ENCODE peak calls at places on chromosomes 3 and 15, in five cellular contexts. One of them, this sample, is unnamed.

GRCh38 chr3:43180027-43180426 is 74.1 kb upstream of the POMGNT2 start:
- DNase-seq in kidney: no peak
- DNase-seq in stomach: no peak
- DNase-seq in IMR-90: peak
- DNase-seq in A549: no peak
- DNase-seq in this sample: peak

GRCh38 chr3:157471051-157471450 is 32.2 kb downstream of the VEPH1 start:
- DNase-seq in IMR-90: peak
- DNase-seq in stomach: no peak
- DNase-seq in A549: no peak
- DNase-seq in kidney: no peak
- DNase-seq in this sample: no peak

GRCh38 chr3:43105224-43105596 is 669 bp downstream of the POMGNT2 start:
- DNase-seq in IMR-90: no peak
- DNase-seq in A549: no peak
- DNase-seq in stomach: no peak
- DNase-seq in kidney: peak
- DNase-seq in this sample: no peak

GRCh38 chr3:172002512-172003078 is 36.8 kb upstream of the FNDC3B start:
- DNase-seq in IMR-90: peak
- DNase-seq in kidney: no peak
- DNase-seq in A549: no peak
- DNase-seq in stomach: no peak
- DNase-seq in this sample: no peak

GRCh38 chr15:94677202-94677790 is 445.9 kb downstream of the MCTP2 start:
- DNase-seq in kidney: no peak
- DNase-seq in A549: no peak
- DNase-seq in stomach: no peak
- DNase-seq in IMR-90: no peak
- DNase-seq in this sample: peak

GRCh38 chr3:170961616-170962400 is 53.4 kb upstream of the EIF5A2 start:
- DNase-seq in IMR-90: peak
- DNase-seq in A549: no peak
- DNase-seq in kidney: no peak
- DNase-seq in stomach: no peak
- DNase-seq in this sample: peak

GRCh38 chr3:32453346-32453745 is 49.3 kb downstream of the CMTM6 start:
- DNase-seq in A549: no peak
- DNase-seq in stomach: no peak
- DNase-seq in kidney: no peak
- DNase-seq in IMR-90: peak
- DNase-seq in this sample: no peak

GRCh38 chr3:73379465-73379864 is 245.3 kb downstream of the PDZRN3 start:
- DNase-seq in kidney: no peak
- DNase-seq in A549: no peak
- DNase-seq in stomach: no peak
- DNase-seq in IMR-90: no peak
- DNase-seq in this sample: no peak

GRCh38 chr15:88684345-88684744 is 45.5 kb downstream of the ISG20 start:
- DNase-seq in stomach: no peak
- DNase-seq in A549: no peak
- DNase-seq in IMR-90: no peak
- DNase-seq in kidney: no peak
- DNase-seq in this sample: no peak

GRCh38 chr15:68228143-68228970 is 1.2 kb downstream of the CLN6 start:
- DNase-seq in IMR-90: no peak
- DNase-seq in A549: no peak
- DNase-seq in kidney: peak
- DNase-seq in stomach: peak
- DNase-seq in this sample: peak

GRCh38 chr15:93048759-93049161 is 40.3 kb downstream of the RGMA start:
- DNase-seq in IMR-90: no peak
- DNase-seq in A549: no peak
- DNase-seq in stomach: no peak
- DNase-seq in kidney: peak
- DNase-seq in this sample: peak

GRCh38 chr15:68054658-68055223 is 626 bp downstream of the PIAS1 start:
- DNase-seq in kidney: peak
- DNase-seq in IMR-90: peak
- DNase-seq in A549: peak
- DNase-seq in stomach: peak
- DNase-seq in this sample: peak

GRCh38 chr15:41828747-41829270 is 917 bp downstream of the JMJD7 start:
- DNase-seq in stomach: no peak
- DNase-seq in kidney: no peak
- DNase-seq in A549: no peak
- DNase-seq in IMR-90: peak
- DNase-seq in this sample: no peak

GRCh38 chr15:30953731-30954378 is 37.6 kb downstream of the MTMR10 start:
- DNase-seq in stomach: no peak
- DNase-seq in IMR-90: peak
- DNase-seq in A549: peak
- DNase-seq in kidney: peak
- DNase-seq in this sample: peak

GRCh38 chr15:90190606-90191343 is 10.4 kb upstream of the SEMA4B start:
- DNase-seq in A549: no peak
- DNase-seq in IMR-90: no peak
- DNase-seq in kidney: peak
- DNase-seq in stomach: peak
- DNase-seq in this sample: peak

GRCh38 chr3:183664913-183665381 is 29.5 kb downstream of the KLHL24 start:
- DNase-seq in IMR-90: peak
- DNase-seq in A549: no peak
- DNase-seq in stomach: no peak
- DNase-seq in kidney: no peak
- DNase-seq in this sample: peak

GRCh38 chr15:49238342-49238741 is 68.3 kb downstream of the GALK2 start:
- DNase-seq in IMR-90: peak
- DNase-seq in stomach: no peak
- DNase-seq in A549: no peak
- DNase-seq in kidney: no peak
- DNase-seq in this sample: no peak

GRCh38 chr15:34647569-34648334 is 64.3 kb upstream of the GOLGA8B start:
- DNase-seq in IMR-90: peak
- DNase-seq in kidney: no peak
- DNase-seq in stomach: no peak
- DNase-seq in A549: no peak
- DNase-seq in this sample: peak

GRCh38 chr3:176872771-176873209 is 324.5 kb downstream of the TBL1XR1 start:
- DNase-seq in kidney: no peak
- DNase-seq in IMR-90: peak
- DNase-seq in A549: no peak
- DNase-seq in stomach: peak
- DNase-seq in this sample: peak

GRCh38 chr3:94405258-94406035 is 342.6 kb downstream of the NSUN3 start:
- DNase-seq in A549: no peak
- DNase-seq in IMR-90: peak
- DNase-seq in kidney: no peak
- DNase-seq in stomach: no peak
- DNase-seq in this sample: peak

GRCh38 chr15:92149469-92149868 is 244.2 kb upstream of the ST8SIA2 start:
- DNase-seq in stomach: no peak
- DNase-seq in kidney: no peak
- DNase-seq in A549: no peak
- DNase-seq in IMR-90: no peak
- DNase-seq in this sample: no peak

GRCh38 chr15:45121020-45121419 is 6.9 kb downstream of the DUOXA2 start:
- DNase-seq in A549: no peak
- DNase-seq in stomach: no peak
- DNase-seq in IMR-90: no peak
- DNase-seq in kidney: peak
- DNase-seq in this sample: no peak

GRCh38 chr15:43505723-43506122 is 11.7 kb upstream of the MAP1A start:
- DNase-seq in A549: no peak
- DNase-seq in kidney: no peak
- DNase-seq in IMR-90: peak
- DNase-seq in stomach: no peak
- DNase-seq in this sample: no peak

GRCh38 chr3:145951431-145951830 is 209.6 kb downstream of the PLOD2 start:
- DNase-seq in IMR-90: no peak
- DNase-seq in stomach: no peak
- DNase-seq in kidney: no peak
- DNase-seq in A549: no peak
- DNase-seq in this sample: no peak

GRCh38 chr3:45795882-45796765 is at the start of gene SLC6A20:
- DNase-seq in IMR-90: no peak
- DNase-seq in stomach: peak
- DNase-seq in kidney: no peak
- DNase-seq in A549: no peak
- DNase-seq in this sample: no peak

GRCh38 chr3:8712871-8713360 is 20.7 kb upstream of the CAV3 start:
- DNase-seq in IMR-90: no peak
- DNase-seq in A549: no peak
- DNase-seq in kidney: no peak
- DNase-seq in stomach: no peak
- DNase-seq in this sample: no peak

GRCh38 chr15:88800026-88800425 is 3.2 kb upstream of the ACAN start:
- DNase-seq in IMR-90: peak
- DNase-seq in stomach: no peak
- DNase-seq in A549: no peak
- DNase-seq in kidney: no peak
- DNase-seq in this sample: peak

GRCh38 chr3:167650459-167650858 is 3.3 kb downstream of the WDR49 start:
- DNase-seq in kidney: no peak
- DNase-seq in IMR-90: no peak
- DNase-seq in A549: no peak
- DNase-seq in stomach: no peak
- DNase-seq in this sample: no peak

GRCh38 chr3:65902304-65902793 is 136.4 kb downstream of the MAGI1 start:
- DNase-seq in stomach: peak
- DNase-seq in A549: no peak
- DNase-seq in IMR-90: no peak
- DNase-seq in kidney: peak
- DNase-seq in this sample: no peak

GRCh38 chr15:59042041-59042440 is 54.6 kb downstream of the RNF111 start:
- DNase-seq in kidney: no peak
- DNase-seq in A549: no peak
- DNase-seq in IMR-90: no peak
- DNase-seq in stomach: no peak
- DNase-seq in this sample: no peak

GRCh38 chr15:48415036-48415886 is 84.0 kb downstream of the DUT start:
- DNase-seq in IMR-90: peak
- DNase-seq in kidney: no peak
- DNase-seq in A549: peak
- DNase-seq in stomach: no peak
- DNase-seq in this sample: peak

GRCh38 chr15:33195283-33195682 is 769 bp upstream of the FMN1 start:
- DNase-seq in kidney: no peak
- DNase-seq in A549: no peak
- DNase-seq in stomach: no peak
- DNase-seq in IMR-90: no peak
- DNase-seq in this sample: no peak

GRCh38 chr3:55716611-55717225 is 229.6 kb upstream of the WNT5A start:
- DNase-seq in kidney: no peak
- DNase-seq in IMR-90: no peak
- DNase-seq in stomach: no peak
- DNase-seq in A549: no peak
- DNase-seq in this sample: no peak

GRCh38 chr3:186886202-186886820 is 43.8 kb downstream of the ADIPOQ start:
- DNase-seq in kidney: no peak
- DNase-seq in A549: no peak
- DNase-seq in IMR-90: no peak
- DNase-seq in stomach: no peak
- DNase-seq in this sample: no peak
- TF ChIP-seq CTCF in kidney: no peak
- TF ChIP-seq CTCF in A549: no peak
- TF ChIP-seq CTCF in IMR-90: no peak
- TF ChIP-seq CTCF in stomach: no peak
- TF ChIP-seq CTCF in this sample: no peak

GRCh38 chr3:51306093-51306492 is 79.0 kb upstream of the MANF start:
- DNase-seq in kidney: no peak
- DNase-seq in A549: no peak
- DNase-seq in IMR-90: no peak
- DNase-seq in stomach: no peak
- DNase-seq in this sample: no peak

GRCh38 chr3:51307458-51307857 is 77.6 kb upstream of the MANF start:
- DNase-seq in kidney: no peak
- DNase-seq in IMR-90: no peak
- DNase-seq in A549: no peak
- DNase-seq in stomach: no peak
- DNase-seq in this sample: no peak

DNA sequence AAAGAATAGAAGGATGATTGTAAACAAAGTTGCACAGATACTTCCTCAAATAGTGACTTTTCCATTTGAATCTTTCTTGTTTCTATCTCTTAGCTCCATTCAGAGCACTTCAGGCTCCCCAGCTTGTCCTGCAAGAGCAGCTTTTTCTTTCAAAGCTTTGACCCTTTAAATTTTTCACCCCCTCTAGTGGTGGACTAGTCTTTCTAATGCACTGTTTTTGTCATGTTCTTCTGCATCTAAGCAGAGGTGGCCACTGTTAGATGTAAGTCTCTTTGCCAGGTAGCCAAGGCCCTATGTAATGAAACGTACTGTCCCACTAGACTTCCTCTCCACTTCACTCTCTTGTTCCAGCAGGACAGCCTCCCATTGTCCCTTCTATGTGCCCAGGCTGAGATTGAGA is 74.0 kb upstream of the MANF start:
- DNase-seq in A549: peak
- DNase-seq in IMR-90: peak
- DNase-seq in stomach: no peak
- DNase-seq in kidney: no peak
- DNase-seq in this sample: peak
- TF ChIP-seq CTCF in A549: peak
- TF ChIP-seq CTCF in IMR-90: peak
- TF ChIP-seq CTCF in stomach: peak
- TF ChIP-seq CTCF in kidney: no peak
- TF ChIP-seq CTCF in this sample: peak

GRCh38 chr15:25057574-25057973 is 102.8 kb downstream of the SNRPN start:
- DNase-seq in IMR-90: no peak
- DNase-seq in A549: no peak
- DNase-seq in stomach: peak
- DNase-seq in kidney: no peak
- DNase-seq in this sample: no peak

GRCh38 chr15:25054943-25055342 is 100.2 kb downstream of the SNRPN start:
- DNase-seq in IMR-90: no peak
- DNase-seq in A549: no peak
- DNase-seq in stomach: no peak
- DNase-seq in kidney: no peak
- DNase-seq in this sample: no peak

GRCh38 chr15:25058080-25058785 is 103.4 kb downstream of the SNRPN start:
- DNase-seq in IMR-90: no peak
- DNase-seq in A549: no peak
- DNase-seq in kidney: no peak
- DNase-seq in stomach: peak
- DNase-seq in this sample: no peak

GRCh38 chr15:25055356-25056068 is 100.7 kb downstream of the SNRPN start:
- DNase-seq in IMR-90: no peak
- DNase-seq in stomach: peak
- DNase-seq in kidney: no peak
- DNase-seq in A549: no peak
- DNase-seq in this sample: no peak

GRCh38 chr15:25056484-25057429 is 102.0 kb downstream of the SNRPN start:
- DNase-seq in A549: no peak
- DNase-seq in stomach: peak
- DNase-seq in IMR-90: no peak
- DNase-seq in kidney: peak
- DNase-seq in this sample: no peak
- TF ChIP-seq CTCF in A549: no peak
- TF ChIP-seq CTCF in stomach: no peak
- TF ChIP-seq CTCF in IMR-90: no peak
- TF ChIP-seq CTCF in kidney: no peak
- TF ChIP-seq CTCF in this sample: no peak

GRCh38 chr3:97138914-97139541 is 324.6 kb downstream of the EPHA6 start:
- DNase-seq in IMR-90: no peak
- DNase-seq in kidney: no peak
- DNase-seq in A549: no peak
- DNase-seq in stomach: no peak
- DNase-seq in this sample: peak
- TF ChIP-seq CTCF in IMR-90: no peak
- TF ChIP-seq CTCF in kidney: no peak
- TF ChIP-seq CTCF in A549: no peak
- TF ChIP-seq CTCF in stomach: no peak
- TF ChIP-seq CTCF in this sample: peak